ENCODE peak calls at places on chromosomes 6 and 20, in six cellular contexts. One of them, this sample, is unnamed.

GRCh38 chr20:25389381-25389857 is 1.2 kb downstream of the ABHD12 start:
- DNase-seq in HCT116: no peak
- DNase-seq in GM12878: no peak
- DNase-seq in HepG2: no peak
- DNase-seq in GM23338: peak; percentile 33
- DNase-seq in K562: peak; percentile 29
- DNase-seq in this sample: no peak

GRCh38 chr6:150865043-150865405 is 478 bp upstream of the MTHFD1L start:
- DNase-seq in K562: no peak
- DNase-seq in HepG2: no peak
- DNase-seq in GM23338: no peak
- DNase-seq in GM12878: no peak
- DNase-seq in HCT116: no peak
- DNase-seq in this sample: no peak

GRCh38 chr6:159098636-159099106 is 53.9 kb upstream of the TAGAP start:
- DNase-seq in HepG2: no peak
- DNase-seq in GM12878: no peak
- DNase-seq in HCT116: no peak
- DNase-seq in K562: no peak
- DNase-seq in GM23338: no peak
- DNase-seq in this sample: no peak

GRCh38 chr20:56769971-56770570 is 141.0 kb downstream of the TFAP2C start:
- DNase-seq in GM12878: no peak
- DNase-seq in GM23338: no peak
- DNase-seq in HepG2: no peak
- DNase-seq in HCT116: no peak
- DNase-seq in K562: no peak
- DNase-seq in this sample: no peak

GRCh38 chr20:50346372-50347347 is 156.0 kb downstream of the CEBPB start:
- DNase-seq in GM12878: no peak
- DNase-seq in HCT116: no peak
- DNase-seq in HepG2: no peak
- DNase-seq in GM23338: no peak
- DNase-seq in K562: no peak
- DNase-seq in this sample: peak; percentile 86

GRCh38 chr6:38131527-38131965 is 312.0 kb downstream of the ZFAND3 start:
- DNase-seq in HepG2: no peak
- DNase-seq in K562: no peak
- DNase-seq in GM23338: no peak
- DNase-seq in GM12878: no peak
- DNase-seq in HCT116: no peak
- DNase-seq in this sample: no peak

GRCh38 chr6:109076421-109076820 is 18.2 kb downstream of the SESN1 start:
- DNase-seq in GM23338: no peak
- DNase-seq in HepG2: no peak
- DNase-seq in HCT116: no peak
- DNase-seq in GM12878: no peak
- DNase-seq in K562: no peak
- DNase-seq in this sample: no peak

GRCh38 chr6:41652876-41653641 is 14.8 kb downstream of the MDFI start:
- DNase-seq in HCT116: no peak
- DNase-seq in K562: peak; percentile 29
- DNase-seq in HepG2: no peak
- DNase-seq in GM12878: no peak
- DNase-seq in GM23338: no peak
- DNase-seq in this sample: no peak

GRCh38 chr20:38453941-38454340 is 18.7 kb upstream of the RALGAPB start:
- DNase-seq in HCT116: no peak
- DNase-seq in GM23338: no peak
- DNase-seq in GM12878: peak; percentile 57
- DNase-seq in HepG2: no peak
- DNase-seq in K562: no peak
- DNase-seq in this sample: no peak

GRCh38 chr20:60372822-60373221 is 414.6 kb downstream of the CDH26 start:
- DNase-seq in GM23338: no peak
- DNase-seq in HCT116: no peak
- DNase-seq in K562: no peak
- DNase-seq in GM12878: no peak
- DNase-seq in HepG2: no peak
- DNase-seq in this sample: no peak

GRCh38 chr20:33373735-33374605 is 27.3 kb downstream of the CDK5RAP1 start:
- DNase-seq in GM12878: no peak
- DNase-seq in HepG2: peak; percentile 99
- DNase-seq in HCT116: no peak
- DNase-seq in K562: no peak
- DNase-seq in GM23338: no peak
- DNase-seq in this sample: no peak

GRCh38 chr6:20696676-20697075 is 162.4 kb downstream of the CDKAL1 start:
- DNase-seq in HepG2: no peak
- DNase-seq in GM23338: no peak
- DNase-seq in GM12878: no peak
- DNase-seq in HCT116: no peak
- DNase-seq in K562: no peak
- DNase-seq in this sample: no peak

GRCh38 chr20:34824861-34825529 is 456 bp downstream of the NCOA6 start:
- DNase-seq in K562: peak; percentile 82
- DNase-seq in GM12878: no peak
- DNase-seq in HCT116: peak; percentile 2
- DNase-seq in HepG2: peak; percentile 54
- DNase-seq in GM23338: peak; percentile 88
- DNase-seq in this sample: no peak

GRCh38 chr20:44548171-44548678 is 26.4 kb upstream of the SERINC3 start:
- DNase-seq in GM23338: no peak
- DNase-seq in HepG2: no peak
- DNase-seq in HCT116: no peak
- DNase-seq in K562: no peak
- DNase-seq in GM12878: no peak
- DNase-seq in this sample: no peak

GRCh38 chr20:62357681-62358080 is 9.4 kb downstream of the LAMA5 start:
- DNase-seq in HepG2: no peak
- DNase-seq in HCT116: no peak
- DNase-seq in GM12878: no peak
- DNase-seq in GM23338: no peak
- DNase-seq in K562: no peak
- DNase-seq in this sample: no peak

GRCh38 chr20:62832212-62832922 is 15.5 kb downstream of the COL9A3 start:
- DNase-seq in GM12878: peak; percentile 57
- DNase-seq in HCT116: peak; percentile 51
- DNase-seq in HepG2: no peak
- DNase-seq in GM23338: peak; percentile 48
- DNase-seq in K562: peak; percentile 62
- DNase-seq in this sample: peak; percentile 62

GRCh38 chr6:147248859-147249258 is 44.6 kb downstream of the STXBP5 start:
- DNase-seq in HCT116: no peak
- DNase-seq in GM12878: no peak
- DNase-seq in GM23338: peak; percentile 77
- DNase-seq in HepG2: no peak
- DNase-seq in K562: no peak
- DNase-seq in this sample: no peak

GRCh38 chr6:92110390-92110789 is 1309.0 kb downstream of the EPHA7 start:
- DNase-seq in GM23338: no peak
- DNase-seq in HepG2: no peak
- DNase-seq in K562: no peak
- DNase-seq in HCT116: no peak
- DNase-seq in GM12878: no peak
- DNase-seq in this sample: no peak

GRCh38 chr6:27687154-27688013 is 214.5 kb upstream of the ZNF184 start:
- DNase-seq in GM23338: peak; percentile 97
- DNase-seq in HepG2: peak; percentile 79
- DNase-seq in HCT116: peak; percentile 79
- DNase-seq in GM12878: peak; percentile 67
- DNase-seq in K562: peak; percentile 97
- DNase-seq in this sample: no peak

GRCh38 chr6:79650943-79651342 is 19.8 kb downstream of the SH3BGRL2 start:
- DNase-seq in HCT116: no peak
- DNase-seq in HepG2: no peak
- DNase-seq in K562: no peak
- DNase-seq in GM12878: no peak
- DNase-seq in GM23338: no peak
- DNase-seq in this sample: no peak

GRCh38 chr20:50957276-50957675 is 1.1 kb downstream of the DPM1 start:
- DNase-seq in GM12878: no peak
- DNase-seq in HCT116: no peak
- DNase-seq in GM23338: no peak
- DNase-seq in HepG2: no peak
- DNase-seq in K562: no peak
- DNase-seq in this sample: no peak

GRCh38 chr20:6744171-6744570 is 23.3 kb upstream of the BMP2 start:
- DNase-seq in HepG2: no peak
- DNase-seq in GM12878: no peak
- DNase-seq in GM23338: no peak
- DNase-seq in HCT116: no peak
- DNase-seq in K562: no peak
- DNase-seq in this sample: no peak

GRCh38 chr6:121617388-121617787 is 181.9 kb downstream of the GJA1 start:
- DNase-seq in GM12878: no peak
- DNase-seq in HCT116: no peak
- DNase-seq in K562: no peak
- DNase-seq in GM23338: no peak
- DNase-seq in HepG2: no peak
- DNase-seq in this sample: no peak

GRCh38 chr6:148648754-148649453 is 97.9 kb upstream of the UST start:
- DNase-seq in GM12878: no peak
- DNase-seq in GM23338: no peak
- DNase-seq in K562: no peak
- DNase-seq in HCT116: no peak
- DNase-seq in HepG2: no peak
- DNase-seq in this sample: no peak

GRCh38 chr20:61853073-61854005 is 212.3 kb downstream of the TAF4 start:
- DNase-seq in HCT116: no peak
- DNase-seq in GM23338: no peak
- DNase-seq in K562: no peak
- DNase-seq in GM12878: no peak
- DNase-seq in HepG2: no peak
- DNase-seq in this sample: no peak

GRCh38 chr6:144036064-144036873 is 28.2 kb upstream of the PLAGL1 start:
- DNase-seq in K562: peak; percentile 59
- DNase-seq in GM23338: peak; percentile 36
- DNase-seq in HCT116: no peak
- DNase-seq in HepG2: peak; percentile 21
- DNase-seq in GM12878: no peak
- DNase-seq in this sample: no peak
- H3K4me3 ChIP-seq in K562: no peak overlapping the region
- H3K4me3 ChIP-seq in GM23338: no peak overlapping the region
- H3K4me3 ChIP-seq in HCT116: no peak overlapping the region
- H3K4me3 ChIP-seq in HepG2: no peak overlapping the region
- H3K4me3 ChIP-seq in GM12878: no peak overlapping the region
- H3K4me3 ChIP-seq in this sample: no peak overlapping the region

GRCh38 chr6:170152111-170152926 is 138.6 kb downstream of the DLL1 start:
- DNase-seq in HepG2: no peak
- DNase-seq in HCT116: no peak
- DNase-seq in GM12878: no peak
- DNase-seq in K562: no peak
- DNase-seq in GM23338: no peak
- DNase-seq in this sample: no peak
- TF ChIP-seq EZH2 in HepG2: no peak
- TF ChIP-seq EZH2 in HCT116: no peak
- TF ChIP-seq EZH2 in GM12878: no peak
- TF ChIP-seq EZH2 in K562: no peak
- TF ChIP-seq EZH2 in GM23338: no peak
- TF ChIP-seq EZH2 in this sample: no peak

GRCh38 chr6:152982768-152983636 is at the start of gene FBXO5:
- DNase-seq in GM23338: peak; percentile 97
- DNase-seq in K562: peak; percentile 99
- DNase-seq in HepG2: peak; percentile 96
- DNase-seq in HCT116: peak; percentile 94
- DNase-seq in GM12878: peak; percentile 85
- DNase-seq in this sample: peak; percentile 81

GRCh38 chr6:152986978-152987377 is 4.1 kb upstream of the FBXO5 start:
- DNase-seq in HepG2: no peak
- DNase-seq in HCT116: no peak
- DNase-seq in K562: no peak
- DNase-seq in GM23338: no peak
- DNase-seq in GM12878: no peak
- DNase-seq in this sample: no peak

GRCh38 chr6:152983637-152984386 is 971 bp upstream of the FBXO5 start:
- DNase-seq in GM23338: peak; percentile 42
- DNase-seq in GM12878: peak; percentile 84
- DNase-seq in HepG2: peak; percentile 60
- DNase-seq in HCT116: peak; percentile 61
- DNase-seq in K562: peak; percentile 93
- DNase-seq in this sample: no peak

GRCh38 chr6:152981989-152982767 is 663 bp downstream of the FBXO5 start:
- DNase-seq in GM23338: peak; percentile 26
- DNase-seq in HepG2: no peak
- DNase-seq in K562: peak; percentile 64
- DNase-seq in GM12878: no peak
- DNase-seq in HCT116: no peak
- DNase-seq in this sample: no peak

GRCh38 chr6:152984387-152984872 is 1.6 kb upstream of the FBXO5 start:
- DNase-seq in GM12878: peak; percentile 51
- DNase-seq in GM23338: no peak
- DNase-seq in HepG2: no peak
- DNase-seq in K562: no peak
- DNase-seq in HCT116: no peak
- DNase-seq in this sample: no peak
- TF ChIP-seq POLR2AphosphoS5 in GM12878: peak; percentile 53
- TF ChIP-seq POLR2AphosphoS5 in GM23338: peak; percentile 10
- TF ChIP-seq POLR2AphosphoS5 in HepG2: peak; percentile 33
- TF ChIP-seq POLR2AphosphoS5 in K562: no peak
- TF ChIP-seq POLR2AphosphoS5 in HCT116: no peak
- TF ChIP-seq POLR2AphosphoS5 in this sample: no peak

DNA sequence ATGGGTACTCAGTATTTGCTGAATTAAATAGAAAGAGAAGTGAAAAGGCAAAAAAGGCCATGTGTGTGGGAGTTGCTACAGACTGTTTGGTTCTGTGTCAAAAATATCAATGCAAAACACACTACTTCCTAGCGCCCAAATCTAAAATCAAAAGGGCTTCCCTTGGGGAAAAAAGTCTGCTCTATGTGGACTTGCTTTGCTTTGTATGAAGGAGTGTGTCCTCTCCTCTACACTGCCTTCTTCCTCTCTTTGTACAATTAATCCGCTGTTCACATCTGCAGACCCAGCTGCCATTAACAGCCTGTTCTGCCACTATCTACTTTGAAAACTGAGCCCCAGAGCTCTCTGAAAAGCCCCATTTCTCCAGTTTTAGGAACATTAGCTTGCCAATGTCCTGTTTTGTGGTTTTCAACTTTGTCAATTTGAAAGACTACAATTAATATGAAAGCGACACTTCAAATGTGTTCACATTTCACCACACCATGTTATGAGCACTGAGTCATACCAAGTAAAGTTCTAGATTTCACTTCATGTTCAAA is 102.9 kb downstream of the KIF13A start:
- DNase-seq in HepG2: no peak
- DNase-seq in HCT116: no peak
- DNase-seq in GM12878: peak; percentile 80
- DNase-seq in K562: peak; percentile 41
- DNase-seq in GM23338: no peak
- DNase-seq in this sample: no peak
- H3K4me3 ChIP-seq in HepG2: no peak overlapping the region
- H3K4me3 ChIP-seq in HCT116: no peak overlapping the region
- H3K4me3 ChIP-seq in GM12878: peak overlapping the region; percentile 8
- H3K4me3 ChIP-seq in K562: no peak overlapping the region
- H3K4me3 ChIP-seq in GM23338: no peak overlapping the region
- H3K4me3 ChIP-seq in this sample: no peak overlapping the region

This sample was measured in SK-N-MC.